ENCODE peak calls at places on chromosome 18, in four cellular contexts. One of them, this sample, is unnamed.

GRCh38 chr18:58762781-58763171 is 91.5 kb downstream of the MALT1 start:
- DNase-seq in uterus: no peak
- DNase-seq in Calu3: no peak
- DNase-seq in H1: no peak
- DNase-seq in this sample: peak

GRCh38 chr18:21955757-21956652 is 213.4 kb upstream of the GATA6 start:
- DNase-seq in H1: no peak
- DNase-seq in Calu3: peak
- DNase-seq in uterus: peak
- DNase-seq in this sample: peak

GRCh38 chr18:39453882-39454281 is 1888.3 kb upstream of the CELF4 start:
- DNase-seq in H1: no peak
- DNase-seq in Calu3: no peak
- DNase-seq in uterus: no peak
- DNase-seq in this sample: no peak

GRCh38 chr18:60892441-60892840 is 440.8 kb upstream of the CDH20 start:
- DNase-seq in Calu3: no peak
- DNase-seq in uterus: no peak
- DNase-seq in H1: no peak
- DNase-seq in this sample: no peak

GRCh38 chr18:45320724-45321123 is 294.6 kb upstream of the SLC14A2 start:
- DNase-seq in Calu3: no peak
- DNase-seq in H1: no peak
- DNase-seq in uterus: no peak
- DNase-seq in this sample: no peak

GRCh38 chr18:49185636-49186035 is 234.9 kb upstream of the SMAD7 start:
- DNase-seq in Calu3: no peak
- DNase-seq in uterus: no peak
- DNase-seq in H1: no peak
- DNase-seq in this sample: no peak

GRCh38 chr18:27605107-27605834 is 420.2 kb upstream of the CHST9 start:
- DNase-seq in H1: no peak
- DNase-seq in uterus: peak
- DNase-seq in Calu3: peak
- DNase-seq in this sample: peak

GRCh38 chr18:59067873-59068272 is 71.8 kb upstream of the SEC11C start:
- DNase-seq in uterus: no peak
- DNase-seq in Calu3: peak
- DNase-seq in H1: no peak
- DNase-seq in this sample: no peak

GRCh38 chr18:10977042-10977441 is 172.3 kb downstream of the PIEZO2 start:
- DNase-seq in Calu3: no peak
- DNase-seq in uterus: no peak
- DNase-seq in H1: no peak
- DNase-seq in this sample: no peak

GRCh38 chr18:10973579-10974260 is 175.6 kb downstream of the PIEZO2 start:
- DNase-seq in uterus: no peak
- DNase-seq in H1: no peak
- DNase-seq in Calu3: no peak
- DNase-seq in this sample: no peak

GRCh38 chr18:10971717-10972116 is 177.7 kb downstream of the PIEZO2 start:
- DNase-seq in H1: no peak
- DNase-seq in uterus: no peak
- DNase-seq in Calu3: no peak
- DNase-seq in this sample: no peak
- TF ChIP-seq CTCF in H1: no peak
- TF ChIP-seq CTCF in uterus: no peak
- TF ChIP-seq CTCF in Calu3: no peak
- TF ChIP-seq CTCF in this sample: no peak

GRCh38 chr18:77648415-77648814 is 398.8 kb downstream of the GALR1 start:
- DNase-seq in uterus: no peak
- DNase-seq in H1: no peak
- DNase-seq in Calu3: no peak
- DNase-seq in this sample: no peak

GRCh38 chr18:77645170-77645872 is 395.7 kb downstream of the GALR1 start:
- DNase-seq in H1: no peak
- DNase-seq in Calu3: no peak
- DNase-seq in uterus: no peak
- DNase-seq in this sample: no peak

GRCh38 chr18:77650799-77651385 is 401.2 kb downstream of the GALR1 start:
- DNase-seq in H1: peak
- DNase-seq in Calu3: no peak
- DNase-seq in uterus: peak
- DNase-seq in this sample: peak

GRCh38 chr18:77651441-77651840 is 401.8 kb downstream of the GALR1 start:
- DNase-seq in Calu3: no peak
- DNase-seq in uterus: no peak
- DNase-seq in H1: no peak
- DNase-seq in this sample: no peak

GRCh38 chr18:77647472-77647871 is 397.8 kb downstream of the GALR1 start:
- DNase-seq in H1: no peak
- DNase-seq in uterus: no peak
- DNase-seq in Calu3: no peak
- DNase-seq in this sample: peak
- TF ChIP-seq CTCF in H1: no peak
- TF ChIP-seq CTCF in uterus: no peak
- TF ChIP-seq CTCF in Calu3: no peak
- TF ChIP-seq CTCF in this sample: no peak

GRCh38 chr18:9153281-9153680 is 16.7 kb downstream of the ANKRD12 start:
- DNase-seq in uterus: no peak
- DNase-seq in Calu3: no peak
- DNase-seq in H1: no peak
- DNase-seq in this sample: no peak
- TF ChIP-seq CTCF in uterus: no peak
- TF ChIP-seq CTCF in Calu3: no peak
- TF ChIP-seq CTCF in H1: no peak
- TF ChIP-seq CTCF in this sample: no peak

GRCh38 chr18:79106084-79106483 is 36.9 kb downstream of the ATP9B start:
- DNase-seq in Calu3: no peak
- DNase-seq in H1: no peak
- DNase-seq in uterus: no peak
- DNase-seq in this sample: no peak
- TF ChIP-seq CTCF in Calu3: no peak
- TF ChIP-seq CTCF in H1: no peak
- TF ChIP-seq CTCF in uterus: no peak
- TF ChIP-seq CTCF in this sample: no peak

GRCh38 chr18:31679133-31679731 is 5.1 kb downstream of the B4GALT6 start:
- DNase-seq in H1: no peak
- DNase-seq in uterus: no peak
- DNase-seq in Calu3: no peak
- DNase-seq in this sample: no peak

GRCh38 chr18:31677592-31677991 is 6.8 kb downstream of the B4GALT6 start:
- DNase-seq in uterus: no peak
- DNase-seq in H1: no peak
- DNase-seq in Calu3: no peak
- DNase-seq in this sample: no peak

GRCh38 chr18:31678425-31678824 is 6.0 kb downstream of the B4GALT6 start:
- DNase-seq in H1: no peak
- DNase-seq in Calu3: no peak
- DNase-seq in uterus: no peak
- DNase-seq in this sample: no peak

GRCh38 chr18:31680836-31681568 is 3.4 kb downstream of the B4GALT6 start:
- DNase-seq in Calu3: no peak
- DNase-seq in uterus: no peak
- DNase-seq in H1: no peak
- DNase-seq in this sample: no peak

GRCh38 chr18:31679806-31680793 is 4.3 kb downstream of the B4GALT6 start:
- DNase-seq in uterus: no peak
- DNase-seq in H1: no peak
- DNase-seq in Calu3: peak
- DNase-seq in this sample: no peak
- TF ChIP-seq CTCF in uterus: no peak
- TF ChIP-seq CTCF in H1: no peak
- TF ChIP-seq CTCF in Calu3: no peak
- TF ChIP-seq CTCF in this sample: no peak

GRCh38 chr18:67510831-67511230 is 5.7 kb downstream of the DSEL start:
- DNase-seq in H1: no peak
- DNase-seq in Calu3: no peak
- DNase-seq in uterus: no peak
- DNase-seq in this sample: no peak

GRCh38 chr18:67514465-67514864 is 2.1 kb downstream of the DSEL start:
- DNase-seq in H1: no peak
- DNase-seq in Calu3: no peak
- DNase-seq in uterus: no peak
- DNase-seq in this sample: no peak

GRCh38 chr18:67511840-67512239 is 4.7 kb downstream of the DSEL start:
- DNase-seq in uterus: no peak
- DNase-seq in H1: no peak
- DNase-seq in Calu3: no peak
- DNase-seq in this sample: no peak

GRCh38 chr18:67514901-67515540 is 1.5 kb downstream of the DSEL start:
- DNase-seq in Calu3: no peak
- DNase-seq in H1: no peak
- DNase-seq in uterus: no peak
- DNase-seq in this sample: no peak

GRCh38 chr18:67513285-67513684 is 3.2 kb downstream of the DSEL start:
- DNase-seq in Calu3: no peak
- DNase-seq in H1: no peak
- DNase-seq in uterus: no peak
- DNase-seq in this sample: no peak
- TF ChIP-seq CTCF in Calu3: no peak
- TF ChIP-seq CTCF in H1: peak
- TF ChIP-seq CTCF in uterus: no peak
- TF ChIP-seq CTCF in this sample: peak

GRCh38 chr18:1691860-1692259 is 787.2 kb downstream of the ADCYAP1 start:
- DNase-seq in H1: no peak
- DNase-seq in Calu3: no peak
- DNase-seq in uterus: no peak
- DNase-seq in this sample: no peak
- TF ChIP-seq CTCF in H1: no peak
- TF ChIP-seq CTCF in Calu3: no peak
- TF ChIP-seq CTCF in uterus: no peak
- TF ChIP-seq CTCF in this sample: no peak

DNA sequence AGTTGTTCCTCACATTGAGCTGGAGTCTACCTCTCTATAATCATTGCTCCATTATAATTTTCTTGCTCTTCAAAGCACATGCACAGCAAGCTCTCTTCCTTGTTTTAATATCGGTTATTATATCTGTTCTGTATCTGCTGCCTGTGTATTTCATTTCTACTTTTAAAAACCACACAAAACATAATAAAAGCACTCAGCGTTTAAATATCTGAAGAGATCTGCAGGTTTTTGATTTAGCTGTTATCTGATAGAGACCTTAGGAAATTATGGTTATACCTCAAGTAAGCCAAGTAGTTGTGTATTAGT is 49.0 kb downstream of the SERPINB7 start:
- DNase-seq in uterus: no peak
- DNase-seq in H1: no peak
- DNase-seq in Calu3: no peak
- DNase-seq in this sample: no peak
- TF ChIP-seq CTCF in uterus: no peak
- TF ChIP-seq CTCF in H1: no peak
- TF ChIP-seq CTCF in Calu3: no peak
- TF ChIP-seq CTCF in this sample: no peak